ENCODE peak calls at places on chromosomes 6 and 20, in nine cellular contexts. One of them, this sample, is unnamed.

GRCh38 chr6:156146891-156147290 is 630.3 kb upstream of the ARID1B start:
- DNase-seq in fibroblast of lung: no peak
- DNase-seq in brain microvascular endothelial cell: no peak
- DNase-seq in HepG2: no peak
- DNase-seq in fibroblast of the aortic adventitia: no peak
- DNase-seq in psoas muscle: no peak
- DNase-seq in mesendoderm: no peak
- DNase-seq in upper lobe of left lung: peak
- DNase-seq in lower leg skin: no peak
- DNase-seq in this sample: no peak

GRCh38 chr6:22952076-22952475 is 382.7 kb downstream of the HDGFL1 start:
- DNase-seq in fibroblast of lung: peak
- DNase-seq in brain microvascular endothelial cell: no peak
- DNase-seq in HepG2: no peak
- DNase-seq in fibroblast of the aortic adventitia: no peak
- DNase-seq in psoas muscle: no peak
- DNase-seq in mesendoderm: no peak
- DNase-seq in upper lobe of left lung: no peak
- DNase-seq in lower leg skin: no peak
- DNase-seq in this sample: no peak

GRCh38 chr6:43904311-43905123 is 134.5 kb downstream of the VEGFA start:
- DNase-seq in fibroblast of lung: no peak
- DNase-seq in brain microvascular endothelial cell: peak
- DNase-seq in HepG2: no peak
- DNase-seq in fibroblast of the aortic adventitia: no peak
- DNase-seq in psoas muscle: peak
- DNase-seq in mesendoderm: no peak
- DNase-seq in upper lobe of left lung: no peak
- DNase-seq in lower leg skin: no peak
- DNase-seq in this sample: no peak

GRCh38 chr6:24603241-24603640 is 42.8 kb downstream of the KIAA0319 start:
- DNase-seq in fibroblast of lung: no peak
- DNase-seq in brain microvascular endothelial cell: no peak
- DNase-seq in HepG2: no peak
- DNase-seq in fibroblast of the aortic adventitia: peak
- DNase-seq in psoas muscle: no peak
- DNase-seq in mesendoderm: no peak
- DNase-seq in upper lobe of left lung: no peak
- DNase-seq in lower leg skin: no peak
- DNase-seq in this sample: no peak

GRCh38 chr20:50058646-50059398 is 54.1 kb downstream of the UBE2V1 start:
- DNase-seq in fibroblast of lung: no peak
- DNase-seq in brain microvascular endothelial cell: no peak
- DNase-seq in HepG2: no peak
- DNase-seq in fibroblast of the aortic adventitia: no peak
- DNase-seq in psoas muscle: no peak
- DNase-seq in mesendoderm: no peak
- DNase-seq in upper lobe of left lung: no peak
- DNase-seq in lower leg skin: no peak
- DNase-seq in this sample: no peak

GRCh38 chr6:81451787-81452186 is 300.7 kb downstream of the TENT5A start:
- DNase-seq in fibroblast of lung: peak
- DNase-seq in brain microvascular endothelial cell: peak
- DNase-seq in HepG2: peak
- DNase-seq in fibroblast of the aortic adventitia: peak
- DNase-seq in psoas muscle: no peak
- DNase-seq in mesendoderm: peak
- DNase-seq in upper lobe of left lung: no peak
- DNase-seq in lower leg skin: no peak
- DNase-seq in this sample: no peak

GRCh38 chr6:125245523-125246264 is 56.1 kb downstream of the HDDC2 start:
- DNase-seq in fibroblast of lung: no peak
- DNase-seq in brain microvascular endothelial cell: no peak
- DNase-seq in HepG2: no peak
- DNase-seq in fibroblast of the aortic adventitia: no peak
- DNase-seq in psoas muscle: no peak
- DNase-seq in mesendoderm: peak
- DNase-seq in upper lobe of left lung: no peak
- DNase-seq in lower leg skin: no peak
- DNase-seq in this sample: no peak

GRCh38 chr20:46987001-46987400 is 92.4 kb downstream of the EYA2 start:
- DNase-seq in fibroblast of lung: no peak
- DNase-seq in brain microvascular endothelial cell: no peak
- DNase-seq in HepG2: no peak
- DNase-seq in fibroblast of the aortic adventitia: no peak
- DNase-seq in psoas muscle: no peak
- DNase-seq in mesendoderm: no peak
- DNase-seq in upper lobe of left lung: no peak
- DNase-seq in lower leg skin: no peak
- DNase-seq in this sample: no peak

GRCh38 chr20:50762045-50762422 is 30.7 kb downstream of the PARD6B start:
- DNase-seq in fibroblast of lung: no peak
- DNase-seq in brain microvascular endothelial cell: no peak
- DNase-seq in HepG2: no peak
- DNase-seq in fibroblast of the aortic adventitia: peak
- DNase-seq in psoas muscle: no peak
- DNase-seq in mesendoderm: no peak
- DNase-seq in upper lobe of left lung: no peak
- DNase-seq in lower leg skin: peak
- DNase-seq in this sample: no peak

GRCh38 chr6:29624520-29624961 is 8.4 kb downstream of the GABBR1 start:
- DNase-seq in fibroblast of lung: no peak
- DNase-seq in brain microvascular endothelial cell: no peak
- DNase-seq in HepG2: no peak
- DNase-seq in fibroblast of the aortic adventitia: no peak
- DNase-seq in psoas muscle: no peak
- DNase-seq in mesendoderm: peak
- DNase-seq in upper lobe of left lung: no peak
- DNase-seq in lower leg skin: no peak
- DNase-seq in this sample: no peak

GRCh38 chr6:80143312-80143960 is 37.0 kb downstream of the BCKDHB start:
- DNase-seq in fibroblast of lung: peak
- DNase-seq in brain microvascular endothelial cell: peak
- DNase-seq in HepG2: no peak
- DNase-seq in fibroblast of the aortic adventitia: peak
- DNase-seq in psoas muscle: no peak
- DNase-seq in mesendoderm: no peak
- DNase-seq in upper lobe of left lung: no peak
- DNase-seq in lower leg skin: peak
- DNase-seq in this sample: peak

GRCh38 chr6:56851541-56852248 is 103.2 kb upstream of the BEND6 start:
- DNase-seq in fibroblast of lung: peak
- DNase-seq in brain microvascular endothelial cell: peak
- DNase-seq in HepG2: peak
- DNase-seq in fibroblast of the aortic adventitia: peak
- DNase-seq in psoas muscle: no peak
- DNase-seq in mesendoderm: peak
- DNase-seq in upper lobe of left lung: no peak
- DNase-seq in lower leg skin: no peak
- DNase-seq in this sample: no peak

GRCh38 chr6:3389390-3390167 is 67.3 kb downstream of the SLC22A23 start:
- DNase-seq in fibroblast of lung: peak
- DNase-seq in brain microvascular endothelial cell: no peak
- DNase-seq in HepG2: no peak
- DNase-seq in fibroblast of the aortic adventitia: peak
- DNase-seq in psoas muscle: peak
- DNase-seq in mesendoderm: no peak
- DNase-seq in upper lobe of left lung: no peak
- DNase-seq in lower leg skin: peak
- DNase-seq in this sample: peak
- H3K4me3 ChIP-seq in fibroblast of lung: no peak
- H3K4me3 ChIP-seq in brain microvascular endothelial cell: no peak
- H3K4me3 ChIP-seq in HepG2: no peak
- H3K4me3 ChIP-seq in fibroblast of the aortic adventitia: peak
- H3K4me3 ChIP-seq in psoas muscle: no peak
- H3K4me3 ChIP-seq in mesendoderm: no peak
- H3K4me3 ChIP-seq in upper lobe of left lung: no peak
- H3K4me3 ChIP-seq in lower leg skin: no peak
- H3K4me3 ChIP-seq in this sample: no peak

GRCh38 chr20:54477134-54477533 is 1.7 kb downstream of the DOK5 start:
- DNase-seq in fibroblast of lung: no peak
- DNase-seq in brain microvascular endothelial cell: no peak
- DNase-seq in HepG2: no peak
- DNase-seq in fibroblast of the aortic adventitia: peak
- DNase-seq in psoas muscle: no peak
- DNase-seq in mesendoderm: no peak
- DNase-seq in upper lobe of left lung: no peak
- DNase-seq in lower leg skin: no peak
- DNase-seq in this sample: no peak
- H3K4me3 ChIP-seq in fibroblast of lung: peak
- H3K4me3 ChIP-seq in brain microvascular endothelial cell: no peak
- H3K4me3 ChIP-seq in HepG2: no peak
- H3K4me3 ChIP-seq in fibroblast of the aortic adventitia: peak
- H3K4me3 ChIP-seq in psoas muscle: peak
- H3K4me3 ChIP-seq in mesendoderm: no peak
- H3K4me3 ChIP-seq in upper lobe of left lung: no peak
- H3K4me3 ChIP-seq in lower leg skin: no peak
- H3K4me3 ChIP-seq in this sample: peak

GRCh38 chr20:63968928-63969760 is 586 bp downstream of the ZNF512B start:
- DNase-seq in fibroblast of lung: no peak
- DNase-seq in brain microvascular endothelial cell: no peak
- DNase-seq in HepG2: peak
- DNase-seq in fibroblast of the aortic adventitia: no peak
- DNase-seq in psoas muscle: peak
- DNase-seq in mesendoderm: no peak
- DNase-seq in upper lobe of left lung: peak
- DNase-seq in lower leg skin: no peak
- DNase-seq in this sample: no peak

GRCh38 chr20:63967330-63968135 is 2.2 kb downstream of the ZNF512B start:
- DNase-seq in fibroblast of lung: no peak
- DNase-seq in brain microvascular endothelial cell: no peak
- DNase-seq in HepG2: no peak
- DNase-seq in fibroblast of the aortic adventitia: no peak
- DNase-seq in psoas muscle: peak
- DNase-seq in mesendoderm: no peak
- DNase-seq in upper lobe of left lung: peak
- DNase-seq in lower leg skin: no peak
- DNase-seq in this sample: no peak

GRCh38 chr20:63969851-63970713 is at the start of gene ZNF512B:
- DNase-seq in fibroblast of lung: peak
- DNase-seq in brain microvascular endothelial cell: no peak
- DNase-seq in HepG2: peak
- DNase-seq in fibroblast of the aortic adventitia: peak
- DNase-seq in psoas muscle: peak
- DNase-seq in mesendoderm: peak
- DNase-seq in upper lobe of left lung: peak
- DNase-seq in lower leg skin: peak
- DNase-seq in this sample: no peak

GRCh38 chr20:63966944-63967322 is 2.8 kb downstream of the ZNF512B start:
- DNase-seq in fibroblast of lung: no peak
- DNase-seq in brain microvascular endothelial cell: no peak
- DNase-seq in HepG2: no peak
- DNase-seq in fibroblast of the aortic adventitia: no peak
- DNase-seq in psoas muscle: no peak
- DNase-seq in mesendoderm: no peak
- DNase-seq in upper lobe of left lung: peak
- DNase-seq in lower leg skin: no peak
- DNase-seq in this sample: no peak

GRCh38 chr20:63968136-63968927 is 1.4 kb downstream of the ZNF512B start:
- DNase-seq in fibroblast of lung: no peak
- DNase-seq in brain microvascular endothelial cell: no peak
- DNase-seq in HepG2: no peak
- DNase-seq in fibroblast of the aortic adventitia: no peak
- DNase-seq in psoas muscle: no peak
- DNase-seq in mesendoderm: no peak
- DNase-seq in upper lobe of left lung: peak
- DNase-seq in lower leg skin: no peak
- DNase-seq in this sample: no peak
- H3K4me3 ChIP-seq in fibroblast of lung: peak
- H3K4me3 ChIP-seq in brain microvascular endothelial cell: peak
- H3K4me3 ChIP-seq in HepG2: peak
- H3K4me3 ChIP-seq in fibroblast of the aortic adventitia: peak
- H3K4me3 ChIP-seq in psoas muscle: peak
- H3K4me3 ChIP-seq in mesendoderm: no peak
- H3K4me3 ChIP-seq in upper lobe of left lung: peak
- H3K4me3 ChIP-seq in lower leg skin: no peak
- H3K4me3 ChIP-seq in this sample: no peak

GRCh38 chr6:116060572-116061283 is at the start of gene FRK:
- DNase-seq in fibroblast of lung: peak
- DNase-seq in brain microvascular endothelial cell: peak
- DNase-seq in HepG2: peak
- DNase-seq in fibroblast of the aortic adventitia: peak
- DNase-seq in psoas muscle: no peak
- DNase-seq in mesendoderm: no peak
- DNase-seq in upper lobe of left lung: no peak
- DNase-seq in lower leg skin: no peak
- DNase-seq in this sample: no peak
- H3K4me3 ChIP-seq in fibroblast of lung: peak
- H3K4me3 ChIP-seq in brain microvascular endothelial cell: peak
- H3K4me3 ChIP-seq in HepG2: peak
- H3K4me3 ChIP-seq in fibroblast of the aortic adventitia: peak
- H3K4me3 ChIP-seq in psoas muscle: peak
- H3K4me3 ChIP-seq in mesendoderm: no peak
- H3K4me3 ChIP-seq in upper lobe of left lung: peak
- H3K4me3 ChIP-seq in lower leg skin: peak
- H3K4me3 ChIP-seq in this sample: peak

GRCh38 chr6:135008941-135009290 is 45.7 kb downstream of the HBS1L start:
- DNase-seq in fibroblast of lung: no peak
- DNase-seq in brain microvascular endothelial cell: no peak
- DNase-seq in HepG2: no peak
- DNase-seq in fibroblast of the aortic adventitia: no peak
- DNase-seq in psoas muscle: no peak
- DNase-seq in mesendoderm: no peak
- DNase-seq in upper lobe of left lung: no peak
- DNase-seq in lower leg skin: no peak
- DNase-seq in this sample: no peak
- H3K4me3 ChIP-seq in fibroblast of lung: no peak
- H3K4me3 ChIP-seq in brain microvascular endothelial cell: no peak
- H3K4me3 ChIP-seq in HepG2: no peak
- H3K4me3 ChIP-seq in fibroblast of the aortic adventitia: no peak
- H3K4me3 ChIP-seq in psoas muscle: no peak
- H3K4me3 ChIP-seq in mesendoderm: no peak
- H3K4me3 ChIP-seq in upper lobe of left lung: no peak
- H3K4me3 ChIP-seq in lower leg skin: no peak
- H3K4me3 ChIP-seq in this sample: no peak

GRCh38 chr20:22579119-22579427 is 5.3 kb downstream of the FOXA2 start:
- DNase-seq in fibroblast of lung: no peak
- DNase-seq in brain microvascular endothelial cell: no peak
- DNase-seq in HepG2: no peak
- DNase-seq in fibroblast of the aortic adventitia: no peak
- DNase-seq in psoas muscle: no peak
- DNase-seq in mesendoderm: peak
- DNase-seq in upper lobe of left lung: no peak
- DNase-seq in lower leg skin: no peak
- DNase-seq in this sample: no peak
- H3K4me3 ChIP-seq in fibroblast of lung: no peak
- H3K4me3 ChIP-seq in brain microvascular endothelial cell: no peak
- H3K4me3 ChIP-seq in HepG2: no peak
- H3K4me3 ChIP-seq in fibroblast of the aortic adventitia: peak
- H3K4me3 ChIP-seq in psoas muscle: no peak
- H3K4me3 ChIP-seq in mesendoderm: no peak
- H3K4me3 ChIP-seq in upper lobe of left lung: peak
- H3K4me3 ChIP-seq in lower leg skin: no peak
- H3K4me3 ChIP-seq in this sample: no peak

GRCh38 chr6:89297695-89298351 is 17.3 kb downstream of the GABRR2 start:
- DNase-seq in fibroblast of lung: peak
- DNase-seq in brain microvascular endothelial cell: peak
- DNase-seq in HepG2: peak
- DNase-seq in fibroblast of the aortic adventitia: peak
- DNase-seq in psoas muscle: peak
- DNase-seq in mesendoderm: peak
- DNase-seq in upper lobe of left lung: no peak
- DNase-seq in lower leg skin: peak
- DNase-seq in this sample: peak
- H3K4me3 ChIP-seq in fibroblast of lung: no peak
- H3K4me3 ChIP-seq in brain microvascular endothelial cell: no peak
- H3K4me3 ChIP-seq in HepG2: no peak
- H3K4me3 ChIP-seq in fibroblast of the aortic adventitia: no peak
- H3K4me3 ChIP-seq in psoas muscle: peak
- H3K4me3 ChIP-seq in mesendoderm: no peak
- H3K4me3 ChIP-seq in upper lobe of left lung: no peak
- H3K4me3 ChIP-seq in lower leg skin: no peak
- H3K4me3 ChIP-seq in this sample: peak